ENCODE peak calls at places on chromosomes 4 and X, in seven cellular contexts. T is transverse colon, V is heart left ventricle, Y is lower leg skin, S is testis, X is GM12878, Z is right lobe of liver. J is an unnamed sample.

GRCh38 chr4:110637408-110638131 is 14.7 kb upstream of the PITX2 start:
- DNase-seq in T (no peak), V (no peak), Y (no peak), S (no peak), X (no peak), Z (no peak), J (peak; percentile 43)

GRCh38 chrX:104193485-104193884 is 27.2 kb downstream of the FAM199X start:
- DNase-seq in T (no peak), V (no peak), Y (no peak), S (no peak), X (no peak), Z (no peak), J (no peak)

GRCh38 chr4:13994016-13994415 is 366.5 kb upstream of the BOD1L1 start:
- DNase-seq in T (no peak), V (no peak), Y (no peak), S (no peak), X (no peak), Z (no peak), J (no peak)

GRCh38 chr4:105061136-105061696 is 85.5 kb upstream of the TET2 start:
- DNase-seq in T (peak; percentile 19), V (no peak), Y (peak; percentile 29), S (no peak), X (peak; percentile 85), Z (no peak), J (no peak)

GRCh38 chr4:164748375-164748774 is 5.6 kb upstream of the SMIM31 start:
- DNase-seq in T (no peak), V (no peak), Y (no peak), S (no peak), X (no peak), Z (no peak), J (no peak)

GRCh38 chrX:3549442-3549875 is 164.0 kb downstream of the PRKX start:
- DNase-seq in T (no peak), V (no peak), Y (no peak), S (no peak), X (no peak), Z (no peak), J (no peak)

GRCh38 chr4:173505924-173506779 is 23.9 kb downstream of the HAND2 start:
- DNase-seq in T (peak; percentile 63), V (peak; percentile 76), Y (no peak), S (peak; percentile 81), X (peak; percentile 41), Z (no peak), J (no peak)

GRCh38 chr4:54228563-54229501 is at the start of gene PDGFRA:
- DNase-seq in T (peak; percentile 42), V (peak; percentile 67), Y (peak; percentile 73), S (peak; percentile 86), X (no peak), Z (no peak), J (no peak)

GRCh38 chr4:141657550-141657949 is 21.2 kb downstream of the IL15 start:
- DNase-seq in T (no peak), V (no peak), Y (no peak), S (no peak), X (no peak), Z (no peak), J (no peak)

GRCh38 chr4:2663275-2663674 is 92.9 kb downstream of the TNIP2 start:
- DNase-seq in T (no peak), V (no peak), Y (no peak), S (no peak), X (no peak), Z (no peak), J (no peak)

GRCh38 chr4:153909672-153910071 is 120.8 kb upstream of the SFRP2 start:
- DNase-seq in T (no peak), V (no peak), Y (no peak), S (no peak), X (no peak), Z (no peak), J (no peak)

GRCh38 chrX:46831620-46832327 is 5.1 kb upstream of the RP2 start:
- DNase-seq in T (no peak), V (no peak), Y (no peak), S (no peak), X (no peak), Z (no peak), J (no peak)

DNA sequence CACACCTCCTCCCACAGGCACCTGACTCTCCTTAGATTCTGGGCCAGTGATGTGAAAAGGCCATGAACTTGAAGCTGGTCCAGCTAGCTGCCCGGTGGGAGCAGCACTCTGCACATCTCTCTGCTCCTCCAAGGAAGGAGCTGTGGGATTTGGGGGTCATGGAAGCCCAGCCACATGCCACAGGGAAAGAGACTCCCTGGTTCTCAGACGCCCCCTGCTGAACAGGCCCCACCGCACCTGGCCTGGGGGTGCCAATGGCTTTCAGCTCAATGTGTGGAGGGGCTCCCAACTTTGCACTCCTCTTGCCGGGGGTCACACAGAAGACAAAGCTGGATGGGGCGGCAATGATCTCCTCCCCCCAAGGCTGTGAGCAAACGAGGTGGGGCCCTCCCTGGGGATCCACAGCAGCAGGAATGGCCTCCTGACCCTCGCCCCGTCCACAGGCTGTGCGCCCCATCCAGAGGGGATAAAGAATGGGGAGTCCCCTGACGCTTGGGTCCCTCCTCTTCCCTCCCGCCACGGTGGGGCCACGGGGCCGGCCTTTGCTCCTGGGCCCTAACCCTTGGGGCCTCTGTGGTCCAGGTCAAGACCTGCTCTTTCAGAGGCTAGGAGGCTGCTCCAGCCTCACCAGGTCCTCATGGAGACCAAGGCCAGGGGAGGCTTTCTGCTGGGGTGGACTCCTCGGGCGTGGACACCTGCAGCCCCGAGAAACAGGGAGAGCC is 51.3 kb downstream of the GAK start:
- DNase-seq in T (no peak), V (no peak), Y (no peak), S (no peak), X (no peak), Z (no peak), J (no peak)
- TF ChIP-seq POLR2A in T (no peak), V (no peak), Y (no peak), S (no peak), X (no peak), Z (no peak), J (no peak)

GRCh38 chrX:154444001-154444754 is at the start of gene FAM50A:
- DNase-seq in T (peak; percentile 86), V (peak; percentile 78), Y (peak; percentile 56), S (peak; percentile 82), X (no peak), Z (peak; percentile 82), J (peak; percentile 93)
- TF ChIP-seq POLR2A in T (no peak), V (no peak), Y (no peak), S (no peak), X (peak; percentile 31), Z (peak; percentile 37), J (no peak)

GRCh38 chr4:125483278-125483677 is 168.5 kb downstream of the FAT4 start:
- DNase-seq in T (no peak), V (no peak), Y (no peak), S (no peak), X (no peak), Z (no peak), J (no peak)
- TF ChIP-seq POLR2A in T (no peak), V (no peak), Y (no peak), S (no peak), X (no peak), Z (no peak), J (no peak)

GRCh38 chrX:40012800-40013682 is 84.7 kb downstream of the BCOR start:
- DNase-seq in T (peak; percentile 87), V (peak; percentile 77), Y (peak; percentile 40), S (peak; percentile 49), X (no peak), Z (peak; percentile 72), J (peak; percentile 88)
- TF ChIP-seq POLR2A in T (peak; percentile 85), V (no peak), Y (no peak), S (no peak), X (peak; percentile 60), Z (peak; percentile 17), J (no peak)

DNA sequence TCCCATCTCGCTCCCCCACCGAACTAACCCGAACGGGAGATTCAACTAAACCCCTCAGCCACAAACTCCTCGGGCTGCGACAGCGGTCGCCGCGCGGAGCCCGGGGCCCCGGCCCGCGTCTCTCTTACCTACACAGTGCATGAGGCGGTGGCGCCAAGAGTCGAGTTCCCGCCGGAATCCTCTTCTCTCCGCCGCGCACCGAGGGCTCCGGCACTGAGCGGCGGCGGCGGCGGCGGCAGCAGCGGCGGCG is 160 bp downstream of the LCORL start:
- DNase-seq in T (no peak), V (no peak), Y (peak; percentile 17), S (no peak), X (no peak), Z (no peak), J (no peak)
- TF ChIP-seq POLR2A in T (peak; percentile 77), V (peak; percentile 16), Y (no peak), S (peak; percentile 76), X (no peak), Z (peak; percentile 63), J (peak; percentile 62)

DNA sequence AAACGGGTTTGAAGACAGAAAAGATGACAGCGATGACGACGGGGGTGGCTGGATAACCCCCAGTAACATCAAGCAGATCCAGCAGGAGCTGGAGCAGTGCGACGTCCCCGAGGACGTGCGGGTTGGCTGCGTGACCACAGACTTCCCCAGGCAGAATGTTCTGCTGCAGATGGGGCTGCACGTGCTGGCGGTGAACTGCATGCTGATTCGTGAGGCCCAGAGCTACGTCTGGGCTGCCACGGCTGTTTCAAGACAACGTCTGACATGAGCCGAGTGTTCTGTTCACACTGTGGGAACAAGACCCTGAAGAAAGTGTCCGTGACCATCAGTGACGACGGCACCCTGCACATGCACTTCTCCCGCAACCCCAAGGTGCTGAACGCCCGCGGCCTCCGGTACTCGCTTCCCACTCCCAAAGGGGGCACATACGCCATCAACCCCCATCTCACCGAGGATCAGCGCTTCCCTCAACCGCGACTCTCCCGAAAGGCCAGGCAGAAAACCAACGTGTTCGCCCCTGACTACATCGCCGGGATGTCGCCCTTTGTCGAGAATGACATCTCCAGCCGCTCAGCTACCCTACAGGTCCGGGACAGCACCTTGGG is 319.2 kb upstream of the SLC7A11 start:
- DNase-seq in T (no peak), V (no peak), Y (no peak), S (no peak), X (no peak), Z (no peak), J (peak; percentile 61)
- TF ChIP-seq POLR2A in T (no peak), V (no peak), Y (no peak), S (no peak), X (no peak), Z (no peak), J (no peak)

GRCh38 chr4:128159967-128160366 is 98.9 kb downstream of the LARP1B start:
- DNase-seq in T (no peak), V (no peak), Y (no peak), S (no peak), X (no peak), Z (no peak), J (no peak)
- TF ChIP-seq POLR2A in T (no peak), V (no peak), Y (no peak), S (no peak), X (no peak), Z (no peak), J (no peak)